ENCODE peak calls at places on chromosomes 7 and 10, in five cellular contexts. G is HCT116, L is cardiac muscle cell, J is heart right ventricle, A is tibial artery. M is an unnamed sample. For H3K36me3 and H3K27me3, the result is how much of the 10 kb centered on the place peaks cover.

GRCh38 chr10:105247831-105248499 is 606.9 kb downstream of the SORCS3 start:
- DNase-seq in G (no peak), L (no peak), J (no peak), A (no peak), M (no peak)

GRCh38 chr10:11611248-11612003 is at the start of gene USP6NL:
- DNase-seq in G (peak), L (peak), J (peak), A (peak), M (peak)

GRCh38 chr10:23364378-23364777 is 19.8 kb upstream of the C10orf67 start:
- DNase-seq in G (no peak), L (no peak), J (no peak), A (no peak), M (no peak)

GRCh38 chr10:58608356-58608755 is 95.7 kb downstream of the BICC1 start:
- DNase-seq in G (no peak), L (no peak), J (no peak), A (no peak), M (no peak)

GRCh38 chr7:107170051-107170661 is 1.4 kb downstream of the HBP1 start:
- DNase-seq in G (no peak), L (no peak), J (no peak), A (no peak), M (no peak)

GRCh38 chr10:49207113-49207512 is 18.9 kb upstream of the TMEM273 start:
- DNase-seq in G (no peak), L (no peak), J (no peak), A (no peak), M (no peak)

GRCh38 chr7:81264116-81264515 is 345.3 kb upstream of the SEMA3C start:
- DNase-seq in G (no peak), L (no peak), J (no peak), A (no peak), M (no peak)

GRCh38 chr10:125742465-125742864 is 23.0 kb downstream of the EDRF1 start:
- DNase-seq in G (no peak), L (peak), J (no peak), A (no peak), M (no peak)

GRCh38 chr7:138752568-138753518 is 45.0 kb upstream of the TMEM213 start:
- DNase-seq in G (peak), L (no peak), J (peak), A (peak), M (peak)

GRCh38 chr7:132226626-132227290 is 349.5 kb downstream of the PLXNA4 start:
- DNase-seq in G (no peak), L (no peak), J (no peak), A (no peak), M (no peak)

GRCh38 chr10:128971324-128971723 is 495.7 kb upstream of the MGMT start:
- DNase-seq in G (no peak), L (no peak), J (no peak), A (no peak), M (no peak)

GRCh38 chr7:68707958-68708357 is 890.3 kb upstream of the AUTS2 start:
- DNase-seq in G (no peak), L (no peak), J (no peak), A (no peak), M (no peak)

GRCh38 chr7:94244760-94245159 is 149.9 kb upstream of the COL1A2 start:
- DNase-seq in G (no peak), L (no peak), J (no peak), A (no peak), M (no peak)

GRCh38 chr10:25813511-25813910 is 120.5 kb upstream of the MYO3A start:
- DNase-seq in G (no peak), L (no peak), J (no peak), A (no peak), M (no peak)

GRCh38 chr10:36676321-36677169 is 448.9 kb upstream of the ANKRD30A start:
- DNase-seq in G (no peak), L (peak), J (no peak), A (no peak), M (no peak)

GRCh38 chr10:95531994-95532399 is 29.2 kb downstream of the SORBS1 start:
- DNase-seq in G (no peak), L (no peak), J (no peak), A (no peak), M (no peak)

GRCh38 chr10:123936426-123936825 is 44.8 kb upstream of the CPXM2 start:
- DNase-seq in G (no peak), L (no peak), J (no peak), A (no peak), M (no peak)

DNA sequence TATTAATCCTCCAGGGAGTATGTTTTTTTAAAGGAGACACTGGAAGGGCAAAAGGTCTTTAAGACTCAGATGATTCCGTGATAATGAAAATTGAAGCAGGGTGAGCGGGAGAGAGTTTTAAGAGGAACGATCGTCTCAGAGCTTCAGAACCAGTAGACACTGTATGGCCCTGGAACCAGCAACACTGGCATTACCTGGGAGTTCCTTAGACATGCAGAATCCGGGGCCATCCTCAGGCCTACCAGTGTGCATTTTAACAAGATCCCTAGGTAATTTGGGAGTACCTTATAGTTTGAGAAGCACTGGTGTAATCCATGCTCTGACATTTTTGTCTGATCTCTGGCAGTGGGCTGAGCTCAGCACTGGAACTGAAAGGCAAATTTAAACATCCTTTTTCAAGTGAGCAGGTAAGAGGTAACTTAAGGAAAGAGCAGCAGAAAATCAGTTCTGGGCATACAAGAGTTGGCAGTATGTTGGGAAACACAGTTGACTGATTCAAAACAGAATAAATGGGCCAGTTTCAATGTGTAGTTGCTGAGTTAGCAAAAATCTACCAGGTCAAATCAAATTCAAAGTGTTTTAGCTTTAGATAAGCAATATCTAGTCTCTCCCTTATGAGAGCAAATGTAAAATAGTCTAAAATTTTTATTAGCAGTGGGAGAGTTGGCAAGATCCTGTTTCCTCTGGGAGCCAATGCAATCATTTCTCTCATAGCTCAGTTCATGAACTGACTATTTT is 97.1 kb upstream of the ELMO1 start:
- DNase-seq in G (no peak), L (no peak), J (no peak), A (no peak), M (no peak)
- H3K36me3 ChIP-seq in G (under half), L (under half), J (under half), A (under half), M (under half)

DNA sequence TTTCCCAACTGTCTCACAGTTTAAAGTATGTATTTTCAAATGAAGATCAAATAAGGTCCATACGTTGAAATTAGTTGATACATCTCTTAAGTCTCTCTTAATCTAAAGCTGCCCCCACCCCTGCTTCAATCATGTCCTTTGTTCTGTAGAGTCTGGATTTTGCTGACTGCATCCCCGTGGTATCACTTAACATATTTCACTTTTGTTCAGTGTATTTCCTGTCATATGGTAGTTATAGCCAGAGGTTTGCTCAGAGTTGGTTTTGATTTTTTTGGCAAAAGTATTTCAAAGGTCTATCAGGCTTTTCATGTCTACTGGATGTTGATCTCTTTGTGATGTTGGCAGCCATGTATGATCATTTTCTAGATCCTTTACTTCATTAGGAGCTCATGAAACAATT is 54.4 kb upstream of the ARID5B start:
- DNase-seq in G (no peak), L (peak), J (no peak), A (no peak), M (no peak)
- H3K27ac ChIP-seq in G (no peak), L (no peak), J (no peak), A (no peak), M (no peak)

GRCh38 chr10:133081636-133082035 is 6.1 kb upstream of the ADGRA1 start:
- DNase-seq in G (no peak), L (no peak), J (no peak), A (no peak), M (no peak)

GRCh38 chr10:133084491-133084890 is 3.2 kb upstream of the ADGRA1 start:
- DNase-seq in G (no peak), L (no peak), J (no peak), A (no peak), M (no peak)

GRCh38 chr10:133080683-133081040 is 7.1 kb upstream of the ADGRA1 start:
- DNase-seq in G (no peak), L (no peak), J (no peak), A (no peak), M (no peak)

GRCh38 chr10:133083422-133084100 is 4.2 kb upstream of the ADGRA1 start:
- DNase-seq in G (no peak), L (no peak), J (no peak), A (no peak), M (no peak)

GRCh38 chr10:133082685-133083421 is 4.9 kb upstream of the ADGRA1 start:
- DNase-seq in G (no peak), L (no peak), J (no peak), A (no peak), M (no peak)
- H3K27me3 ChIP-seq in G (under half), L (under half), J (half or more), A (under half), M (under half)

GRCh38 chr10:71285180-71285545 is 33.9 kb upstream of the SLC29A3 start:
- DNase-seq in G (no peak), L (peak), J (no peak), A (no peak), M (peak)
- H3K36me3 ChIP-seq in G (under half), L (half or more), J (half or more), A (under half), M (under half)

DNA sequence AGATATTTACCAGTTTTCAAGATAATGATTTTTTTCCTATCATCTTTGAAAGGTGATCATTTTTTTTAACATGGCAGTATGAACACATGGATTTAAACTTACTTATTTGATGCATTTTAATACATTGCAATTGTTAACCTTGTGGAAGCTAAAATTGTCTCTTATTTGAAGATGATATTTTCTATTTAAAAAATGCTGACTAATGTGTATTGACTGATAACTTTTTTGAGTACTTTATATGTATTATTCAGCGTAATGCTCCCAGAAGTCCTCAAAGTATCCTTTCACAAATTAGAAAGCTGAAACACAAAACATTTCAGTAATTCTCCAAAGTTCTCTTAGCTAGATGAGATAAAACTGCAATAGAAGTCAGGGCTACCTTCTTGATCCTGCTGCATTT is 677.3 kb downstream of the NRG3 start:
- DNase-seq in G (no peak), L (no peak), J (no peak), A (no peak), M (no peak)
- H3K27ac ChIP-seq in G (no peak), L (no peak), J (no peak), A (no peak), M (no peak)

DNA sequence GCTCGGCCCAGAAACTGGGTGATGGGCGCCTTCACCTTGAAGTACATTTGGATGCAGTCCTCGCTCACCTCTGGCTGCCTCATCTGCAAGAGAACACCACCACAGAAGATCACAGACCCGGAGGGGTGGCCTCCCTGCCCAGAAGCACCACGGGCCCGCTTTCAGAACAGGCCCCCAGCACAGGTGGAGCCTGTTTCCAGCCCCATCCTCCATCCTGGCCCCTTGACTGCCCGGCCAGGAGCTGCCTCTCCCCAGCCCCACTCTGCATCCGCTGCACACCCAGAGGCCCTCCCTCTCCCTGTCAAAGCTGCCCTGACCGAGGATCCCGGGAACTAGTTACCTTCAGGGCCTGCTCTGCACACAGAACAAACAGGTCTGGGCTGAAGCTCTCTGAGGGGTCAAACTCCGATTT is 724 bp downstream of the CFAP46 start:
- DNase-seq in G (no peak), L (no peak), J (no peak), A (no peak), M (no peak)
- H3K27me3 ChIP-seq in G (under half), L (under half), J (under half), A (under half), M (under half)

GRCh38 chr7:128757203-128757602 is 18.0 kb downstream of the CALU start:
- DNase-seq in G (no peak), L (no peak), J (no peak), A (no peak), M (no peak)

GRCh38 chr7:128755816-128756476 is 16.8 kb downstream of the CALU start:
- DNase-seq in G (no peak), L (peak), J (no peak), A (peak), M (peak)

GRCh38 chr7:128755075-128755474 is 15.9 kb downstream of the CALU start:
- DNase-seq in G (no peak), L (no peak), J (no peak), A (no peak), M (no peak)

GRCh38 chr7:128759274-128759673 is 16.3 kb downstream of the OPN1SW start:
- DNase-seq in G (no peak), L (no peak), J (no peak), A (no peak), M (no peak)

DNA sequence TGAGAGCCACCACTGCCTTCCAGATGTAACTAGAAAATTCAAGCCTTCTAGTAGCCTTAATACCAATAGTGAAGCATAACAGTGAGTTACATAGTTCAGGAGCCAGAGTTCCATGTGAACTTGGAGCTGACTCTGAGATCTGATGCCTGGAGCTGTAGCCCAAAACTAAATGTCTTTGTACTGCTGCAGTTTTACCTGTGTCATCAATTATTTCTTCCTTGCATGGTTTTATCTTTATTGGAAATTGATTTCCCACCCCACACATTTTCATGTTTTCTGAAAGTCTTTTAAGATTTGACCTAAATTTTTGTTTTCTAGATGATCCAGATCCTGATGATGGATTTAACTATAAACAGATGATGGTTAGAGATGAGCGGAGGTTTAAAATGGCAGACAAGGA is 17.0 kb downstream of the OPN1SW start:
- DNase-seq in G (no peak), L (no peak), J (no peak), A (no peak), M (no peak)
- H3K36me3 ChIP-seq in G (under half), L (half or more), J (half or more), A (under half), M (under half)

DNA sequence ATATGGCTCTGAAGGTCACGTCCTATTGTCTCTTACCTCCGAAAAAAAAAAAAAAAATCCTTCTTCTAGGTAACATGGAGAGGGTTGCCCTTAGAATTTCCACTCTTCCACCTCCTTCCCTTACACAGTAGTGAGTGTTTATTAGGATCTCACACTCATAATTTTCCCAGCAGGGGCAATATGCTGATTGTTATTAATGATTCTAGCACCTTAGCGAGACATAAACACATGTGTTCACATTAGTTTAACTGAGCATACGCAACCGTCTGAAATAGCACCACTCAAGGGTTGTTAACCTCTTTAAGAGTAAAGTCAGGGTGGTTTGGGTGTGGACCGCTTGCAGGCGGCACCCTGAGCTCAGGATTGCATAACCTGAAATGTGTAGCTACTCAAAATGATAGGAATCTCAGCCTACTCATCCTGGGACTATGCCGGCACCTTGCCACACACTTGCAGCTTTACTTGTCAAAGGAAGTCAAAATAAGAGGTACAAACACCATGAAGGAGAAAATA is 52.2 kb downstream of the CPEB3 start:
- DNase-seq in G (no peak), L (peak), J (no peak), A (peak), M (peak)
- H3K27ac ChIP-seq in G (no peak), L (peak), J (peak), A (peak), M (peak)

M was measured in uterus.